ENCODE peak calls at places on chromosomes 7 and 10, in eight cellular contexts. W, N, T, S, V, I, J and K are unnamed samples.

GRCh38 chr7:55144955-55145342 is 126.1 kb downstream of the EGFR start:
- DNase-seq in W (no peak), N (no peak), T (no peak), S (no peak), V (no peak), I (no peak), J (no peak), K (no peak)

GRCh38 chr7:115844857-115845256 is 185.7 kb downstream of the TFEC start:
- DNase-seq in W (no peak), N (no peak), T (no peak), S (no peak), V (no peak), I (no peak), J (peak), K (no peak)

GRCh38 chr10:36023939-36024338 is 381.8 kb upstream of the FZD8 start:
- DNase-seq in W (no peak), N (no peak), T (no peak), S (peak), V (peak), I (no peak), J (peak), K (no peak)

GRCh38 chr10:49139866-49140195 is 6.0 kb upstream of the FAM170B start:
- DNase-seq in W (no peak), N (no peak), T (no peak), S (no peak), V (peak), I (no peak), J (peak), K (no peak)

GRCh38 chr7:16695621-16696237 is 49.7 kb downstream of the BZW2 start:
- DNase-seq in W (peak), N (no peak), T (no peak), S (peak), V (peak), I (peak), J (peak), K (no peak)

GRCh38 chr7:28067171-28067570 is 113.4 kb downstream of the JAZF1 start:
- DNase-seq in W (no peak), N (no peak), T (no peak), S (no peak), V (no peak), I (no peak), J (no peak), K (no peak)

GRCh38 chr10:131512852-131513251 is 201.3 kb upstream of the TCERG1L start:
- DNase-seq in W (no peak), N (no peak), T (no peak), S (no peak), V (no peak), I (no peak), J (no peak), K (no peak)

GRCh38 chr10:114664127-114664526 is 6.1 kb upstream of the ABLIM1 start:
- DNase-seq in W (no peak), N (no peak), T (no peak), S (no peak), V (no peak), I (no peak), J (no peak), K (no peak)

GRCh38 chr10:63702107-63702506 is 180.9 kb downstream of the REEP3 start:
- DNase-seq in W (no peak), N (no peak), T (no peak), S (no peak), V (no peak), I (no peak), J (peak), K (no peak)

GRCh38 chr10:11181996-11182395 is 164.3 kb downstream of the CELF2 start:
- DNase-seq in W (no peak), N (no peak), T (no peak), S (no peak), V (no peak), I (no peak), J (peak), K (no peak)

GRCh38 chr10:112801004-112801403 is 149.0 kb upstream of the TCF7L2 start:
- DNase-seq in W (peak), N (no peak), T (no peak), S (no peak), V (no peak), I (no peak), J (no peak), K (no peak)
- TF ChIP-seq CTCF in W (no peak), N (no peak), T (no peak), S (no peak), V (no peak), I (no peak), J (no peak), K (no peak)

GRCh38 chr7:134016942-134017303 is 110.2 kb upstream of the LRGUK start:
- DNase-seq in W (no peak), N (no peak), T (no peak), S (no peak), V (no peak), I (no peak), J (no peak), K (no peak)
- TF ChIP-seq CTCF in W (no peak), N (no peak), T (no peak), S (no peak), V (no peak), I (no peak), J (no peak), K (no peak)

DNA sequence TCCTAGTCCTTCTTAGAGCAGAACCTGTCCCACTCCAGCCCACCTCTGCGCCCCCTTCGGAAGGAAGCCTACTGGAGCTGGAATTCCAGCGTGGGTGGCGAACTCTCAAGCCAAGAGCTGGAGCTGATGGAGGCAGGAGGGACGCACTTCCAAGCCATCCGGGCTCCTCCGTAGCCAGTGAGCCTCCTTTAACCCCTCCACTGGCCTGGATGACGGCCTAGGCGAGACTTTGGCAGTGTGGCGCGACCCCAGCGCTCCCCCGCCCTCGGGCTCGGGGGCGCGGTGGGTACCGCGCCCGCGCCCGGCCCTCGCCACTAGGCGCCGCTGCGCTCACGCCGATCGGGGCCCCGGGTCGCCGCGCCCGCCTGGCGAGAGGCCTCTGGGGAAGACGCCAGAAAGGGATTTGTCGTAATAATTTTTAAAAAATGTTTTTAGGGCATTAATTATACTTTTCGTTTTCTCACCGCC is 5.1 kb upstream of the EMX2 start:
- DNase-seq in W (no peak), N (peak), T (no peak), S (peak), V (no peak), I (peak), J (no peak), K (peak)
- TF ChIP-seq CTCF in W (peak), N (peak), T (peak), S (peak), V (peak), I (peak), J (no peak), K (peak)

DNA sequence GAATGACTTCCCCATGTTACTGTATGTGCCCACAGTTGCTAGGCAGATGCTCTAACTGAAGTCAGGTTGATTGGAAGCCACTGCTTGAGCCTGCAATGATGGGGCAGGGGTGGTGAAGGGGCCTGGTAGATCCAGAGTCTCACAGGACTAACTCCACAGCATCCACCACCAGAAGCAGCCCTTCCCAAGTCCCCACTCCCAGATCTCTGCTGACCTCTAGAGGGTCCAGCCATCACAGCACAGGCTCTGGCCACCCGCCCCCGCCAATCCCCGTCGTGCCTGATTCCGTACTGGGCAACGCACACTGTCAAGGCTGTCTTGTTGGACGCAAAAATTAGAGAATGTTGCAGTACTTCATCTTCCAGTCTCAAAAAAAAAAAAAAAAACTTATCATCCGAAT is 136.8 kb upstream of the PDE1C start:
- DNase-seq in W (no peak), N (peak), T (peak), S (peak), V (no peak), I (peak), J (peak), K (no peak)
- TF ChIP-seq CTCF in W (no peak), N (no peak), T (peak), S (peak), V (peak), I (no peak), J (peak), K (peak)

GRCh38 chr10:102614888-102615287 is 29.4 kb upstream of the TRIM8 start:
- DNase-seq in W (no peak), N (no peak), T (no peak), S (no peak), V (no peak), I (no peak), J (no peak), K (no peak)

GRCh38 chr10:102616071-102616770 is 28.1 kb upstream of the TRIM8 start:
- DNase-seq in W (peak), N (peak), T (no peak), S (peak), V (no peak), I (no peak), J (no peak), K (peak)

GRCh38 chr10:102613761-102614160 is 30.5 kb upstream of the TRIM8 start:
- DNase-seq in W (no peak), N (no peak), T (no peak), S (no peak), V (no peak), I (no peak), J (peak), K (no peak)

GRCh38 chr10:102617041-102617440 is 27.2 kb upstream of the TRIM8 start:
- DNase-seq in W (no peak), N (no peak), T (no peak), S (no peak), V (no peak), I (no peak), J (no peak), K (no peak)

DNA sequence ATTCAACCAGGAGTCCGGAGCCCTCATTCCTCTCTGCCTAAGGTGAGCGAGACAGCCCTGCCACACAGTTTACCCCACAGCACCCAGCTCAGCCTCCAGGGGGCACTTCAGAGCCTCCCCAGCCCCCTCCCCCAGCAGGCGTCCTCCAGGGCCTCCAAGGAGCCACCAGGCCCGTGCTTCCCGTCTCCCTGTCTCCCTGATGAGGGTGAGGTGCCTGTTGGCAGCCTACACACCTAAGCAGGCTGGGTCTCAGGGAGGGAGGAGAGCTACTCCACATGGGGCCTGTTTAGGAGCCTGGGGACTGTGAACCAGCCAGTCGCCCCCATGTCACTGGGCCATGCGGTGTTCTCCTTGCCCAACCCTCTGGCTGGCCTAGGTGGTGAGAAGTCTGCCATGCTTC is 28.9 kb upstream of the TRIM8 start:
- DNase-seq in W (no peak), N (no peak), T (no peak), S (peak), V (no peak), I (peak), J (no peak), K (no peak)
- TF ChIP-seq CTCF in W (peak), N (no peak), T (peak), S (peak), V (peak), I (peak), J (peak), K (peak)

GRCh38 chr10:96298362-96298761 is 5.9 kb upstream of the DNTT start:
- DNase-seq in W (no peak), N (no peak), T (no peak), S (no peak), V (no peak), I (no peak), J (no peak), K (no peak)
- TF ChIP-seq CTCF in W (no peak), N (no peak), T (no peak), S (no peak), V (no peak), I (no peak), J (no peak), K (no peak)

GRCh38 chr10:92573091-92573797 is 649 bp downstream of the IDE start:
- DNase-seq in W (peak), N (peak), T (no peak), S (peak), V (no peak), I (peak), J (peak), K (peak)

GRCh38 chr10:92575961-92576360 is 2.1 kb upstream of the IDE start:
- DNase-seq in W (no peak), N (no peak), T (no peak), S (peak), V (no peak), I (no peak), J (peak), K (no peak)

GRCh38 chr10:92573798-92574544 is at the start of gene IDE:
- DNase-seq in W (peak), N (peak), T (peak), S (peak), V (peak), I (peak), J (peak), K (peak)

GRCh38 chr10:92572362-92573090 is 1.4 kb downstream of the IDE start:
- DNase-seq in W (no peak), N (peak), T (no peak), S (peak), V (no peak), I (no peak), J (no peak), K (peak)

DNA sequence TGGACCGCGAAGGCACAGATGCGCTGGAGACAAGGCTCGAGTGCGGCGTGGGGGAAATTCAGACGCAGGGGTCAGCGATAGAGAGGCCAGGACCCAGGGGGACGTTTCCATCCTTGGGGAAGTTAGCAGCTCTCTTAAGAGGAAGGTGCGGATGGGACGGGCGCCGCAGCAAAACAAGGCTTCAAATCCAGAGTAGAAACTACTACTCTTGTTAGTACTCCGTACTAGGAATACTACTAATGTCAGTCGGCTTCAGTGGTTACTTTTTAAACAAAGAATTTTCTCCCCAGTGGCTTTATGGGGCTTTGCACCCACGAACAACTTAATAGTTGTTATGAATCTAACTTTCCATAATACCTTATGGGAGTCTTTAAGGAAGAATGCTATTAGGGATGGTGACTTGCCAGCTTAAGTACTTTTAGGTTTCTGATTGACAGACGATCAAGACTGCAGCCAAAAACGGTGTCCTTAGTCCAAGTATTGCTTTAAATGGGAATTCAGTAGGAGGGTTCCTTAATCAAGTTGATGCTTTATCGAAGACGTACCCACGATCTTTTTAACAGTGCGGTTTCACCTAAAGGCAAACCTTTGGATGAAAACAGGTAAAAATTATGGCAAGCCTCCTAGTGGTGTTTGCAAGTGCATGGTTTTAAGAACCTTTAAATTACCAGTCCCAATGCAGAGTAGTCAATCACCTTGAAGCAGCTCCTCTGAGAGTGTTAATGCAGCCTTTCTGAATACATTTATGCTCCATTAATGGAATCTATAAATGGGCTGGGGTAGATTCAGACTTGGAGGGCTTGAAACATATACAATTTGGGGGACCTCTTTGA is 868 bp upstream of the IDE start:
- DNase-seq in W (no peak), N (peak), T (no peak), S (no peak), V (no peak), I (no peak), J (peak), K (peak)
- TF ChIP-seq CTCF in W (peak), N (no peak), T (no peak), S (peak), V (no peak), I (peak), J (no peak), K (peak)

DNA sequence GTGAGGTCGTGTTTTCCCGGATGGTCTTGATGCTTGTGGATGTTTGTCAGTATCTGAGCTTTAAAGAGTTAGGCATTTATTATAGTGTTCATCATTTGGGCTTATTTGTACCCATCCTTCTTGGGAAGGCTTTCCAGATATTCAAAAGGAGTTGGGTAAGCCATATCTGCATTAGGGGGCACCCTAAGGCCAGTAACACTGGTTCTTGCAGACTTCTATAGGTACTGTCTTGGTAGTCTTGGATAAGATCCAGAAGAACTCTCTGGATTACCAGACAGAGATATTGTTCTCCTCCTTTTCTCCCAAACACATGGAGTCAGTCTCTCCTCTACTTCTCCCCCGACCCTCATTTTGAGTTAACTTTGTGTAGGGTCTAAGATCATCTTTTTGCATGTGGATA is 92.8 kb downstream of the SDK1 start:
- DNase-seq in W (no peak), N (no peak), T (no peak), S (no peak), V (no peak), I (no peak), J (peak), K (no peak)
- TF ChIP-seq CTCF in W (no peak), N (no peak), T (no peak), S (no peak), V (no peak), I (no peak), J (no peak), K (no peak)